ENCODE peak calls at places on chromosomes 13 and 19, in five cellular contexts. U is amniotic stem cell; X is WTC11; T is activated T-helper 9 cell treated with anti-CD3 and anti-CD28 coated beads, Interleukin-2, amount 50 U/mL, for 16 hours; Y is GM12865. P is an unnamed sample.

GRCh38 chr13:47397739-47398138 is 500.9 kb upstream of the HTR2A start:
- DNase-seq in Y (no peak), X (no peak), T (no peak), U (no peak), P (no peak)

GRCh38 chr13:113927661-113928581 is 46.0 kb downstream of the C13orf46 start:
- DNase-seq in T (no peak), X (peak), U (peak), Y (no peak), P (no peak)

GRCh38 chr19:31974941-31975340 is 370.5 kb upstream of the ZNF507 start:
- DNase-seq in U (no peak), X (no peak), Y (no peak), T (no peak), P (no peak)

GRCh38 chr13:26468203-26468602 is 89.3 kb upstream of the WASF3 start:
- DNase-seq in T (no peak), U (no peak), X (no peak), Y (no peak), P (no peak)

GRCh38 chr13:63842102-63842501 is 2426.5 kb upstream of the PCDH20 start:
- DNase-seq in Y (no peak), U (no peak), X (no peak), T (no peak), P (no peak)

GRCh38 chr19:3403489-3404323 is 37.3 kb downstream of the NFIC start:
- DNase-seq in X (no peak), U (peak), Y (no peak), T (no peak), P (no peak)

GRCh38 chr13:46062190-46062589 is 9.6 kb upstream of the ZC3H13 start:
- DNase-seq in T (no peak), X (no peak), Y (no peak), U (no peak), P (no peak)

GRCh38 chr19:48543121-48543710 is 8.8 kb upstream of the SULT2B1 start:
- DNase-seq in T (no peak), U (no peak), X (no peak), Y (no peak), P (no peak)

GRCh38 chr19:7862413-7862951 is 11.7 kb downstream of the PRR36 start:
- DNase-seq in T (peak), X (peak), U (no peak), Y (peak), P (no peak)

GRCh38 chr19:13538854-13539253 is 32.6 kb upstream of the CACNA1A start:
- DNase-seq in U (no peak), Y (no peak), X (no peak), T (no peak), P (no peak)

GRCh38 chr19:8421484-8422461 is 8.7 kb downstream of the MARCHF2 start:
- DNase-seq in T (no peak), X (no peak), U (no peak), Y (no peak), P (no peak)

GRCh38 chr19:33064117-33064777 is 441 bp downstream of the RHPN2 start:
- DNase-seq in U (no peak), T (no peak), Y (peak), X (peak), P (no peak)

GRCh38 chr13:109785141-109785891 is 1.1 kb downstream of the IRS2 start:
- DNase-seq in X (peak), U (no peak), Y (no peak), T (no peak), P (no peak)

GRCh38 chr19:12675940-12676339 is 5.7 kb downstream of the DHPS start:
- DNase-seq in T (no peak), Y (no peak), X (no peak), U (no peak), P (no peak)

GRCh38 chr19:48813123-48813911 is 2.5 kb upstream of the BCAT2 start:
- DNase-seq in Y (no peak), U (no peak), X (peak), T (no peak), P (no peak)

GRCh38 chr13:33509642-33510229 is 224.2 kb upstream of the STARD13 start:
- DNase-seq in Y (no peak), T (no peak), X (no peak), U (no peak), P (no peak)

GRCh38 chr13:84443463-84443862 is 561.2 kb upstream of the SLITRK1 start:
- DNase-seq in X (no peak), T (no peak), Y (no peak), U (no peak), P (no peak)

GRCh38 chr19:45091031-45091918 is 1.7 kb upstream of the PPP1R37 start:
- DNase-seq in Y (peak), X (peak), T (peak), U (peak), P (peak)

GRCh38 chr19:52369463-52370340 is at the start of gene ZNF880:
- DNase-seq in T (peak), Y (peak), U (peak), X (peak), P (peak)

GRCh38 chr13:75749407-75749806 is 113.3 kb downstream of the LMO7 start:
- DNase-seq in Y (no peak), X (no peak), U (no peak), T (no peak), P (no peak)

GRCh38 chr13:81383441-81383840 is 1042.5 kb upstream of the SPRY2 start:
- DNase-seq in U (no peak), T (no peak), X (no peak), Y (no peak), P (no peak)

GRCh38 chr13:81916471-81916870 is 1575.5 kb upstream of the SPRY2 start:
- DNase-seq in Y (no peak), X (no peak), T (no peak), U (peak), P (no peak)

GRCh38 chr19:16594681-16595091 is 22.5 kb upstream of the SLC35E1 start:
- DNase-seq in T (no peak), Y (peak), X (no peak), U (no peak), P (no peak)

GRCh38 chr19:51799311-51799997 is 4.5 kb downstream of the FPR3 start:
- DNase-seq in X (no peak), T (no peak), Y (no peak), U (peak), P (no peak)

GRCh38 chr13:25267715-25268114 is 19.6 kb downstream of the MTMR6 start:
- DNase-seq in T (no peak), U (no peak), Y (peak), X (no peak), P (no peak)

GRCh38 chr13:93789058-93789457 is 562.5 kb downstream of the GPC6 start:
- DNase-seq in X (no peak), U (no peak), T (no peak), Y (no peak), P (no peak)

GRCh38 chr13:74705438-74705837 is 571.2 kb upstream of the KLF12 start:
- DNase-seq in X (no peak), T (no peak), U (no peak), Y (no peak), P (no peak)

GRCh38 chr13:109687559-109688448 is 98.6 kb downstream of the IRS2 start:
- DNase-seq in Y (no peak), T (no peak), U (no peak), X (no peak), P (no peak)

GRCh38 chr13:109773276-109773675 is 13.1 kb downstream of the IRS2 start:
- DNase-seq in Y (no peak), U (no peak), X (no peak), T (no peak), P (no peak)